ENCODE peak calls at places on chromosome 16, in eight cellular contexts. One of them, this sample, is unnamed.

GRCh38 chr16:89484088-89484501 is 6.3 kb downstream of the ANKRD11 start:
- DNase-seq in thoracic aorta: no peak
- DNase-seq in cardiac fibroblast: no peak
- DNase-seq in choroid plexus epithelial cell: no peak
- DNase-seq in fibroblast of lung: no peak
- DNase-seq in brain microvascular endothelial cell: no peak
- DNase-seq in AG04450: no peak
- DNase-seq in K562: no peak
- DNase-seq in this sample: no peak

GRCh38 chr16:81485824-81486554 is 41.4 kb downstream of the CMIP start:
- DNase-seq in thoracic aorta: no peak
- DNase-seq in cardiac fibroblast: peak
- DNase-seq in choroid plexus epithelial cell: peak
- DNase-seq in fibroblast of lung: no peak
- DNase-seq in brain microvascular endothelial cell: peak
- DNase-seq in AG04450: no peak
- DNase-seq in K562: no peak
- DNase-seq in this sample: peak

GRCh38 chr16:21608647-21609328 is 9.4 kb downstream of the METTL9 start:
- DNase-seq in thoracic aorta: no peak
- DNase-seq in cardiac fibroblast: peak
- DNase-seq in choroid plexus epithelial cell: peak
- DNase-seq in fibroblast of lung: no peak
- DNase-seq in brain microvascular endothelial cell: no peak
- DNase-seq in AG04450: no peak
- DNase-seq in K562: no peak
- DNase-seq in this sample: peak

GRCh38 chr16:50284131-50284911 is 18.0 kb downstream of the ADCY7 start:
- DNase-seq in thoracic aorta: no peak
- DNase-seq in cardiac fibroblast: no peak
- DNase-seq in choroid plexus epithelial cell: no peak
- DNase-seq in fibroblast of lung: no peak
- DNase-seq in brain microvascular endothelial cell: no peak
- DNase-seq in AG04450: no peak
- DNase-seq in K562: no peak
- DNase-seq in this sample: no peak

GRCh38 chr16:72838999-72839398 is 208.9 kb downstream of the ZFHX3 start:
- DNase-seq in thoracic aorta: no peak
- DNase-seq in cardiac fibroblast: no peak
- DNase-seq in choroid plexus epithelial cell: no peak
- DNase-seq in fibroblast of lung: no peak
- DNase-seq in brain microvascular endothelial cell: no peak
- DNase-seq in AG04450: no peak
- DNase-seq in K562: no peak
- DNase-seq in this sample: no peak

GRCh38 chr16:24723663-24724062 is 5.8 kb upstream of the TNRC6A start:
- DNase-seq in thoracic aorta: no peak
- DNase-seq in cardiac fibroblast: no peak
- DNase-seq in choroid plexus epithelial cell: peak
- DNase-seq in fibroblast of lung: no peak
- DNase-seq in brain microvascular endothelial cell: no peak
- DNase-seq in AG04450: no peak
- DNase-seq in K562: no peak
- DNase-seq in this sample: no peak

GRCh38 chr16:48274476-48274875 is 27.1 kb upstream of the ABCC11 start:
- DNase-seq in thoracic aorta: no peak
- DNase-seq in cardiac fibroblast: no peak
- DNase-seq in choroid plexus epithelial cell: no peak
- DNase-seq in fibroblast of lung: no peak
- DNase-seq in brain microvascular endothelial cell: no peak
- DNase-seq in AG04450: no peak
- DNase-seq in K562: no peak
- DNase-seq in this sample: no peak

GRCh38 chr16:79110242-79110641 is 490.3 kb downstream of the MAF start:
- DNase-seq in thoracic aorta: no peak
- DNase-seq in cardiac fibroblast: no peak
- DNase-seq in choroid plexus epithelial cell: no peak
- DNase-seq in fibroblast of lung: no peak
- DNase-seq in brain microvascular endothelial cell: no peak
- DNase-seq in AG04450: no peak
- DNase-seq in K562: no peak
- DNase-seq in this sample: no peak

GRCh38 chr16:72976047-72976746 is 71.7 kb downstream of the ZFHX3 start:
- DNase-seq in thoracic aorta: no peak
- DNase-seq in cardiac fibroblast: no peak
- DNase-seq in choroid plexus epithelial cell: no peak
- DNase-seq in fibroblast of lung: no peak
- DNase-seq in brain microvascular endothelial cell: no peak
- DNase-seq in AG04450: no peak
- DNase-seq in K562: no peak
- DNase-seq in this sample: no peak

GRCh38 chr16:59021751-59022150 is 287.6 kb upstream of the GOT2 start:
- DNase-seq in thoracic aorta: no peak
- DNase-seq in cardiac fibroblast: no peak
- DNase-seq in choroid plexus epithelial cell: peak
- DNase-seq in fibroblast of lung: peak
- DNase-seq in brain microvascular endothelial cell: no peak
- DNase-seq in AG04450: no peak
- DNase-seq in K562: no peak
- DNase-seq in this sample: peak

GRCh38 chr16:66553223-66553622 is 847 bp downstream of the CKLF start:
- DNase-seq in thoracic aorta: no peak
- DNase-seq in cardiac fibroblast: no peak
- DNase-seq in choroid plexus epithelial cell: no peak
- DNase-seq in fibroblast of lung: no peak
- DNase-seq in brain microvascular endothelial cell: no peak
- DNase-seq in AG04450: no peak
- DNase-seq in K562: no peak
- DNase-seq in this sample: no peak

GRCh38 chr16:11367483-11367906 is 22.2 kb downstream of the RMI2 start:
- DNase-seq in thoracic aorta: no peak
- DNase-seq in cardiac fibroblast: no peak
- DNase-seq in choroid plexus epithelial cell: no peak
- DNase-seq in fibroblast of lung: no peak
- DNase-seq in brain microvascular endothelial cell: no peak
- DNase-seq in AG04450: no peak
- DNase-seq in K562: peak
- DNase-seq in this sample: no peak

GRCh38 chr16:79971237-79971572 is 370.7 kb upstream of the MAF start:
- DNase-seq in thoracic aorta: no peak
- DNase-seq in cardiac fibroblast: no peak
- DNase-seq in choroid plexus epithelial cell: no peak
- DNase-seq in fibroblast of lung: no peak
- DNase-seq in brain microvascular endothelial cell: no peak
- DNase-seq in AG04450: no peak
- DNase-seq in K562: no peak
- DNase-seq in this sample: no peak

GRCh38 chr16:27641260-27641659 is 91.3 kb downstream of the KATNIP start:
- DNase-seq in thoracic aorta: no peak
- DNase-seq in cardiac fibroblast: no peak
- DNase-seq in choroid plexus epithelial cell: no peak
- DNase-seq in fibroblast of lung: no peak
- DNase-seq in brain microvascular endothelial cell: no peak
- DNase-seq in AG04450: no peak
- DNase-seq in K562: peak
- DNase-seq in this sample: no peak

GRCh38 chr16:11102523-11102898 is 153.5 kb downstream of the SOCS1 start:
- DNase-seq in thoracic aorta: no peak
- DNase-seq in cardiac fibroblast: no peak
- DNase-seq in choroid plexus epithelial cell: no peak
- DNase-seq in fibroblast of lung: no peak
- DNase-seq in brain microvascular endothelial cell: no peak
- DNase-seq in AG04450: no peak
- DNase-seq in K562: no peak
- DNase-seq in this sample: no peak

GRCh38 chr16:11913425-11914079 is 2.2 kb downstream of the GSPT1 start:
- DNase-seq in thoracic aorta: no peak
- DNase-seq in cardiac fibroblast: no peak
- DNase-seq in choroid plexus epithelial cell: no peak
- DNase-seq in fibroblast of lung: peak
- DNase-seq in brain microvascular endothelial cell: no peak
- DNase-seq in AG04450: no peak
- DNase-seq in K562: peak
- DNase-seq in this sample: no peak

GRCh38 chr16:57185446-57185944 is 344 bp downstream of the PSME3IP1 start:
- DNase-seq in thoracic aorta: peak
- DNase-seq in cardiac fibroblast: peak
- DNase-seq in choroid plexus epithelial cell: peak
- DNase-seq in fibroblast of lung: peak
- DNase-seq in brain microvascular endothelial cell: peak
- DNase-seq in AG04450: no peak
- DNase-seq in K562: peak
- DNase-seq in this sample: peak

GRCh38 chr16:11431915-11432465 is 86.7 kb downstream of the RMI2 start:
- DNase-seq in thoracic aorta: no peak
- DNase-seq in cardiac fibroblast: peak
- DNase-seq in choroid plexus epithelial cell: peak
- DNase-seq in fibroblast of lung: peak
- DNase-seq in brain microvascular endothelial cell: no peak
- DNase-seq in AG04450: no peak
- DNase-seq in K562: no peak
- DNase-seq in this sample: no peak

DNA sequence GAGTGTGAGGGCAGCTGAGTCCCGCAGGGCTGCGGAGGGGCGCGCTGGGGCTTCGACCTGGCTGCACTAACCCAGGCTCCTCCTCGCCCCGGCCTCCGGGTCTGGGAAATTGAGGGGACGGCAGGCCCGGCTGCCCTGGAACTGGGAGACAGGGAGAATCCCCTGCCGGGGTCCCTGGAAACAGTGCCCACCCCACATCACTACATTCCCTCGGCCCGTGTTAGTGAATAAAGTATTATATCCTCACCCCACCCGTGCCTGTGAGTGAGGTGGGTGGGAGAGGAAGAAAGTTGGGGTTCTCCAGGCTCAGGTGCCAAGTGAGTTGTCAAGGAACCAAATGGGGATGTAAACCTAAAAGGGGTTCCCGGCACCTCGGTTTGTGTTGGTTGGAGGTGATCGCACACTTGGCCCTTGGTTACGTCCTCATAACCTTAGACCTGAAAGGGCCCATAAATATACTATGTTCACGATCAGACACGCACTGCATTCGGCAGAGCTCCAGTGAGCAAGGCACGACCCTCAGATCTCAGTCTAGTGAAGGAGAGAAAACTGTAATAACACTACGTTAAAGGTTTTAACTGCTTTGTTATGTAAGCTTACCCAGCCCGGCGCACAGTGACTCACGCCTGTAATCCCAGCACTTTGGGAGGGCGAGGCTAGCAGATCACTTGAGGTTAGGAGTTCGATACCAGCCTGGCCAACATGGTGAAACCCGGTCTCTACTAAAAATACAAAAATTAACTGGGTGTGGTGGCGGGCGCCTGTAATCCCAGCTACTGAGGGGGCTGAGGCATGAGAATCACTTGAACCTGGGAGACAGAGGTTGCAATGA is 11.2 kb downstream of the ZNF771 start:
- DNase-seq in thoracic aorta: no peak
- DNase-seq in cardiac fibroblast: no peak
- DNase-seq in choroid plexus epithelial cell: no peak
- DNase-seq in fibroblast of lung: no peak
- DNase-seq in brain microvascular endothelial cell: no peak
- DNase-seq in AG04450: no peak
- DNase-seq in K562: no peak
- DNase-seq in this sample: no peak
- TF ChIP-seq CTCF in thoracic aorta: no peak
- TF ChIP-seq CTCF in cardiac fibroblast: no peak
- TF ChIP-seq CTCF in choroid plexus epithelial cell: no peak
- TF ChIP-seq CTCF in fibroblast of lung: no peak
- TF ChIP-seq CTCF in brain microvascular endothelial cell: no peak
- TF ChIP-seq CTCF in AG04450: no peak
- TF ChIP-seq CTCF in K562: no peak
- TF ChIP-seq CTCF in this sample: no peak

DNA sequence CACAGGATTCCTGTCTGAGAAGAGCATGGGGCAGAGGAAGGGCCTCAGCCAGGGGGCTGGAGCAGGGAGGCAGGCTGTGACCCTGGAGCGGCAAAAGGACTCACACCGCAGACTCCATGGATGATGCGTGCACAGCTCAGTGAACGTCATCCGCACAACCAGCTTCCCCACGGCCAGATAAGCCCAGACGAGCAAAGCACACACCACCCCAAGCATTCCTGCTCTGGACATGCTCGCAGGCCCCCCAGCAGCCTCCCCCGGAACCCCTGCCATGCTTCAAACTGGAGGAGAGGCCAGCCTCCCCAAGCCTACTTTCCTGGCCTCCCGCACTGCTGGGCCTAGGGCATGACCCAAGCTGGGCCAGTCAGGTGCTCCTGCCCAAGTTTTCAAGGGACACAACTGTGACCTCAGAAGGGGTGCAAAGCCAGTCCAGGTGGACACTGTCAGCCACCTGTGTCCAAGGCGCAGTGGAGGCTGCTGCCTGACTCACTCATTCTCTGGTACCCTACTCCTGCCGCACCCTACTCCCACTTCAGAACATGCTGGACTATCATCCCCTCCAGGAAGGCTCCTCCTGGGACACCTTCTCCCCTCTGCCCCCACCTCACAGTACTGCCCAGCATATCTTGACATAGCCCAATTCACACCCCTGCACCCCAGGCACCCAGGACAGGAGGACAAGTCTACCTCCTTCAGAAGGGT is 4.8 kb downstream of the BCAR1 start:
- DNase-seq in thoracic aorta: no peak
- DNase-seq in cardiac fibroblast: peak
- DNase-seq in choroid plexus epithelial cell: peak
- DNase-seq in fibroblast of lung: peak
- DNase-seq in brain microvascular endothelial cell: peak
- DNase-seq in AG04450: no peak
- DNase-seq in K562: no peak
- DNase-seq in this sample: peak
- H3K4me3 ChIP-seq in thoracic aorta: peak
- H3K4me3 ChIP-seq in cardiac fibroblast: no peak
- H3K4me3 ChIP-seq in choroid plexus epithelial cell: no peak
- H3K4me3 ChIP-seq in fibroblast of lung: no peak
- H3K4me3 ChIP-seq in brain microvascular endothelial cell: no peak
- H3K4me3 ChIP-seq in AG04450: no peak
- H3K4me3 ChIP-seq in K562: no peak
- H3K4me3 ChIP-seq in this sample: no peak

GRCh38 chr16:3938843-3939624 is 58.5 kb upstream of the CREBBP start:
- DNase-seq in thoracic aorta: no peak
- DNase-seq in cardiac fibroblast: peak
- DNase-seq in choroid plexus epithelial cell: peak
- DNase-seq in fibroblast of lung: peak
- DNase-seq in brain microvascular endothelial cell: peak
- DNase-seq in AG04450: peak
- DNase-seq in K562: peak
- DNase-seq in this sample: peak
- TF ChIP-seq CTCF in thoracic aorta: peak
- TF ChIP-seq CTCF in cardiac fibroblast: peak
- TF ChIP-seq CTCF in choroid plexus epithelial cell: peak
- TF ChIP-seq CTCF in fibroblast of lung: peak
- TF ChIP-seq CTCF in brain microvascular endothelial cell: peak
- TF ChIP-seq CTCF in AG04450: peak
- TF ChIP-seq CTCF in K562: peak
- TF ChIP-seq CTCF in this sample: peak

DNA sequence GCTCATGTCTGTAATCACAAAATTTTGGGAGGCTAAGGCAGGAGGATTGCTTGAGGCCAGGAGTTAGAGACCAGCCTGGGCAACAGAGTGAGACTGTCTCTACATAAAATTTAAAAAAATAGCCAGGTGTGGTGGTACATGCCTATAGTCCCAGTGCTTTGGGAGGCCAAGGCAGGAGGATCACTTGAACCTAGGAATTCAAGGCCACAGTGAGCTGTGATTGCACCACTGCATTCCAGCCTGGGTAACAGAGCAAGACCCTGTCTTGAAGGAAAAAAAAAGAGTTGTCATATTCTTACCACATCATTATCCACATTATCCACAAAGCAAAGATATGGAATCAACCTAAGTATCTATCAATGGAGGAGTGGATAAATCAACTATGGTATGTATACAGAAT is 21.0 kb upstream of the MAPK3 start:
- DNase-seq in thoracic aorta: no peak
- DNase-seq in cardiac fibroblast: no peak
- DNase-seq in choroid plexus epithelial cell: no peak
- DNase-seq in fibroblast of lung: no peak
- DNase-seq in brain microvascular endothelial cell: no peak
- DNase-seq in AG04450: no peak
- DNase-seq in K562: no peak
- DNase-seq in this sample: no peak
- H3K4me3 ChIP-seq in thoracic aorta: no peak
- H3K4me3 ChIP-seq in cardiac fibroblast: no peak
- H3K4me3 ChIP-seq in choroid plexus epithelial cell: no peak
- H3K4me3 ChIP-seq in fibroblast of lung: no peak
- H3K4me3 ChIP-seq in brain microvascular endothelial cell: no peak
- H3K4me3 ChIP-seq in AG04450: no peak
- H3K4me3 ChIP-seq in K562: no peak
- H3K4me3 ChIP-seq in this sample: no peak

This sample was measured in astrocyte of the spinal cord.